ENCODE peak calls at places on chromosome 2, in seven cellular contexts. M is OCI-LY7, G is AG09309, K is body of pancreas, N is PC-3, U is cardiac muscle cell, X is heart left ventricle. Y is an unnamed sample.

GRCh38 chr2:137999273-137999672 is 35.0 kb downstream of the HNMT start:
- DNase-seq in U (no peak), K (no peak), G (no peak), X (no peak), M (no peak), N (no peak), Y (no peak)

GRCh38 chr2:191462370-191462769 is 215.6 kb upstream of the NABP1 start:
- DNase-seq in M (no peak), G (no peak), X (no peak), U (no peak), N (no peak), K (peak), Y (no peak)

GRCh38 chr2:42830922-42831574 is 38.7 kb upstream of the HAAO start:
- DNase-seq in X (no peak), N (no peak), M (no peak), K (no peak), G (no peak), U (no peak), Y (no peak)

GRCh38 chr2:190477563-190478454 is 56.7 kb downstream of the NEMP2 start:
- DNase-seq in M (no peak), K (no peak), X (no peak), U (no peak), G (no peak), N (no peak), Y (no peak)

GRCh38 chr2:240635998-240636547 is 10.8 kb downstream of the GPR35 start:
- DNase-seq in G (no peak), K (no peak), M (no peak), X (no peak), N (no peak), U (no peak), Y (no peak)

GRCh38 chr2:175478369-175478768 is 296.9 kb upstream of the ATP5MC3 start:
- DNase-seq in U (no peak), K (no peak), X (no peak), G (no peak), M (no peak), N (peak), Y (no peak)

GRCh38 chr2:232809349-232810124 is 33.2 kb upstream of the KCNJ13 start:
- DNase-seq in X (no peak), U (no peak), M (peak), N (no peak), K (no peak), G (no peak), Y (peak)

GRCh38 chr2:148507970-148508369 is 136.6 kb upstream of the EPC2 start:
- DNase-seq in M (no peak), G (no peak), K (no peak), U (peak), N (no peak), X (no peak), Y (no peak)

GRCh38 chr2:59025157-59025757 is 784.1 kb upstream of the FANCL start:
- DNase-seq in N (peak), X (peak), M (peak), U (peak), K (peak), G (no peak), Y (peak)

GRCh38 chr2:102792538-102793208 is 30.8 kb downstream of the TMEM182 start:
- DNase-seq in X (no peak), U (no peak), M (no peak), G (no peak), K (no peak), N (no peak), Y (no peak)

GRCh38 chr2:219448776-219449476 is 14.3 kb downstream of the SPEG start:
- DNase-seq in M (no peak), U (no peak), X (peak), G (no peak), N (no peak), K (no peak), Y (no peak)

GRCh38 chr2:175837046-175837445 is 165.0 kb downstream of the LNPK start:
- DNase-seq in G (peak), K (no peak), N (peak), X (no peak), U (no peak), M (no peak), Y (no peak)

GRCh38 chr2:30456578-30456977 is 9.5 kb downstream of the LCLAT1 start:
- DNase-seq in U (no peak), X (no peak), N (no peak), M (no peak), G (no peak), K (no peak), Y (no peak)

GRCh38 chr2:56444339-56444738 is 260.5 kb downstream of the CCDC85A start:
- DNase-seq in U (peak), N (peak), G (no peak), X (no peak), M (no peak), K (peak), Y (no peak)

GRCh38 chr2:137208361-137208973 is 443.1 kb downstream of the THSD7B start:
- DNase-seq in U (no peak), G (no peak), X (no peak), M (no peak), K (no peak), N (peak), Y (no peak)

GRCh38 chr2:183490930-183491329 is 366.7 kb downstream of the NUP35 start:
- DNase-seq in X (peak), U (peak), K (no peak), M (no peak), N (peak), G (no peak), Y (no peak)

GRCh38 chr2:75604479-75604878 is 42.1 kb upstream of the MRPL19 start:
- DNase-seq in X (no peak), U (no peak), K (no peak), M (peak), G (no peak), N (peak), Y (no peak)

GRCh38 chr2:206614825-206615224 is 27.5 kb upstream of the FAM237A start:
- DNase-seq in X (no peak), U (no peak), N (peak), M (no peak), G (no peak), K (no peak), Y (no peak)

GRCh38 chr2:240275386-240275785 is 134.9 kb upstream of the OTOS start:
- DNase-seq in N (no peak), U (no peak), X (no peak), M (no peak), G (no peak), K (no peak), Y (no peak)

DNA sequence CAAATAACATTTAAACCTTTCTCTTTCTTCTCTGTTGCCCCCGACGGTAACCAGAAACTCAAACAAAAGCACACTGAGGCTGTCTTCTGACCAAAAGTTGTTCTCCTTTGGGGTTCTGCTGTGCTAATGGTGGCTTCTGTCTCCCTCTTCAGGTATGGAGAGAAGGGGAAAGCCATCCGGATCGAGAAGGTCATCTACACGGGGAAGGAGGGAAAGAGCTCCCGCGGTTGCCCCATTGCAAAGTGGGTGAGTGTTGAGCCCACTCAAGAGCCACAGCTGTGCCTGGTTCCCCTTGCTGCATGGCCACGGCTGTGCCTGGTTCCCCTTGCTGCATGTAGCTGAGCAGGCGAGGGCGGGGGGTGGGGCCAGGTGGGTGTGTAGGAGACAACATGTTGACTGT is 67.4 kb downstream of the BOLA3 start:
- DNase-seq in M (peak), N (no peak), K (no peak), X (no peak), U (no peak), G (no peak), Y (no peak)
- H3K4me3 ChIP-seq in M (no peak), N (no peak), K (no peak), X (no peak), U (no peak), G (no peak), Y (no peak)

GRCh38 chr2:174248187-174248997 is at the start of gene OLA1:
- DNase-seq in M (peak), K (peak), N (peak), U (peak), X (peak), G (peak), Y (peak)
- H3K4me3 ChIP-seq in M (peak), K (peak), N (peak), U (peak), X (peak), G (peak), Y (peak)

GRCh38 chr2:17876590-17876989 is 1.9 kb upstream of the KCNS3 start:
- DNase-seq in X (no peak), K (no peak), M (no peak), G (no peak), U (no peak), N (no peak), Y (no peak)

GRCh38 chr2:17879137-17879912 is 858 bp downstream of the KCNS3 start:
- DNase-seq in X (peak), N (peak), G (no peak), M (no peak), K (peak), U (peak), Y (peak)

GRCh38 chr2:17877811-17878221 is 651 bp upstream of the KCNS3 start:
- DNase-seq in M (peak), K (peak), X (no peak), U (peak), G (no peak), N (no peak), Y (no peak)

GRCh38 chr2:17878222-17879136 is at the start of gene KCNS3:
- DNase-seq in U (peak), K (peak), G (no peak), N (peak), M (peak), X (peak), Y (no peak)

GRCh38 chr2:17879913-17880274 is 1.4 kb downstream of the KCNS3 start:
- DNase-seq in X (no peak), U (no peak), N (no peak), K (no peak), G (no peak), M (no peak), Y (no peak)
- H3K4me3 ChIP-seq in X (peak), U (peak), N (peak), K (peak), G (no peak), M (no peak), Y (no peak)

GRCh38 chr2:85771486-85771885 is 17.7 kb downstream of the ATOH8 start:
- DNase-seq in M (no peak), N (no peak), U (no peak), X (peak), G (no peak), K (no peak), Y (no peak)
- H3K4me3 ChIP-seq in M (no peak), N (no peak), U (no peak), X (peak), G (no peak), K (no peak), Y (no peak)

GRCh38 chr2:218162817-218163216 is 3.9 kb downstream of the CXCR1 start:
- DNase-seq in N (no peak), G (no peak), X (no peak), M (no peak), K (no peak), U (no peak), Y (no peak)

GRCh38 chr2:218168635-218169462 is 2.1 kb upstream of the CXCR1 start:
- DNase-seq in N (peak), X (no peak), M (peak), U (peak), K (peak), G (no peak), Y (peak)

GRCh38 chr2:218168016-218168415 is 1.3 kb upstream of the CXCR1 start:
- DNase-seq in K (no peak), N (no peak), G (no peak), X (no peak), M (no peak), U (no peak), Y (no peak)

GRCh38 chr2:218169757-218170546 is 3.2 kb upstream of the CXCR1 start:
- DNase-seq in U (no peak), X (no peak), M (peak), G (no peak), N (no peak), K (peak), Y (no peak)

DNA sequence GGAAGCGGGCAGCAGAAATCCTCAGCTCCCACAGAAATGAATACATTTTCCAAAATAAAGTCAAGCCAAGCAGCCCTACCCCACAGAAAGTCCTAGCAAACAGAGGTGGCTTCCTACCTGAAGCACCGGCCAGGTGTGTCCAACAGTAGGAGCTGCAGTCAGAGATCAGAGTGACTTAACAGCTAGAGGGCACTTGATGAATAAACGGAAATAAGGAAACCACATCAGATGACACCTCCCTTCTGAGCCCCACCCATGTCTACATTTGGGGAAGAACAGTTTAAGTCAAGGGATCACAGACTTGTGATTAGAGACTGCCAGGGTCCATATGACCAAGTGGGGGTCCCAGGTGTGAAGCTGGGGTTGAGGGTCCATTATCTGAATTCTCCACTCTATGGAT is at the start of gene CXCR1:
- DNase-seq in U (no peak), M (peak), X (no peak), K (no peak), N (peak), G (no peak), Y (peak)
- H3K4me3 ChIP-seq in U (no peak), M (no peak), X (no peak), K (no peak), N (no peak), G (no peak), Y (no peak)

GRCh38 chr2:54329482-54330225 is 73.6 kb upstream of the TSPYL6 start:
- DNase-seq in X (no peak), G (no peak), M (peak), U (no peak), N (peak), K (no peak), Y (no peak)
- H3K4me3 ChIP-seq in X (peak), G (peak), M (peak), U (peak), N (peak), K (no peak), Y (peak)

GRCh38 chr2:29443627-29444026 is 328.4 kb downstream of the CLIP4 start:
- DNase-seq in K (no peak), N (peak), M (no peak), U (peak), G (no peak), X (no peak), Y (peak)
- H3K4me3 ChIP-seq in K (no peak), N (peak), M (no peak), U (no peak), G (no peak), X (no peak), Y (no peak)